ENCODE peak calls at places on chromosomes 4 and X, in nine cellular contexts. J, L, O, R, U, N, X, G and S are unnamed samples.

GRCh38 chrX:75076429-75076828 is 79.7 kb downstream of the ABCB7 start:
- DNase-seq in X (no peak), O (no peak), N (no peak), L (no peak), J (no peak), R (no peak), U (no peak), G (no peak), S (no peak)

GRCh38 chr4:134780244-134780643 is 578.7 kb upstream of the PABPC4L start:
- DNase-seq in G (no peak), O (no peak), X (no peak), L (no peak), N (no peak), J (no peak), U (no peak), R (no peak), S (no peak)

GRCh38 chrX:65697915-65698796 is 30.7 kb downstream of the MSN start:
- DNase-seq in J (peak; percentile 39), U (peak; percentile 58), N (peak; percentile 71), O (peak; percentile 80), R (peak; percentile 40), L (peak; percentile 33), X (no peak), G (peak; percentile 49), S (no peak)

GRCh38 chrX:69501433-69501832 is 2.7 kb upstream of the NALF2 start:
- DNase-seq in U (peak; percentile 21), O (no peak), J (peak; percentile 6), R (peak; percentile 20), G (no peak), N (no peak), L (no peak), X (no peak), S (no peak)

GRCh38 chrX:155718964-155719586 is 106.3 kb upstream of the TMLHE start:
- DNase-seq in N (no peak), J (peak; percentile 1), R (no peak), X (no peak), G (no peak), U (no peak), L (no peak), O (no peak), S (no peak)

GRCh38 chrX:80246273-80246672 is 174.0 kb upstream of the TENT5D start:
- DNase-seq in R (peak; percentile 2), G (no peak), L (no peak), U (no peak), N (no peak), J (no peak), X (no peak), O (no peak), S (no peak)

GRCh38 chrX:153875391-153876111 is 10.4 kb downstream of the L1CAM start:
- DNase-seq in J (peak; percentile 36), N (no peak), L (no peak), O (peak; percentile 53), R (peak; percentile 46), U (peak; percentile 36), X (no peak), G (peak; percentile 72), S (no peak)

GRCh38 chr4:11105715-11106114 is 323.0 kb downstream of the HS3ST1 start:
- DNase-seq in U (no peak), R (no peak), L (no peak), N (no peak), O (no peak), G (no peak), X (no peak), J (no peak), S (no peak)

GRCh38 chrX:107978707-107979307 is 3.4 kb downstream of the TEX13B start:
- DNase-seq in N (no peak), G (no peak), O (no peak), U (no peak), R (peak; percentile 58), X (no peak), L (no peak), J (peak; percentile 61), S (no peak)

GRCh38 chrX:38973327-38973726 is 172.1 kb downstream of the MID1IP1 start:
- DNase-seq in O (peak; percentile 44), R (peak; percentile 64), N (no peak), G (no peak), U (no peak), L (no peak), J (peak; percentile 9), X (no peak), S (no peak)

GRCh38 chr4:119211856-119212250 is 660 bp upstream of the USP53 start:
- DNase-seq in G (no peak), O (no peak), X (peak; percentile 26), L (no peak), U (no peak), N (no peak), J (no peak), R (no peak), S (no peak)

GRCh38 chr4:6372649-6373525 is 99.5 kb downstream of the PPP2R2C start:
- DNase-seq in R (peak; percentile 31), O (no peak), U (no peak), J (peak; percentile 60), N (no peak), G (no peak), X (no peak), L (no peak), S (no peak)

GRCh38 chr4:140188975-140189374 is 35.0 kb upstream of the MAML3 start:
- DNase-seq in X (peak; percentile 41), U (peak; percentile 44), N (no peak), O (peak; percentile 49), J (peak; percentile 92), L (no peak), G (no peak), R (peak; percentile 96), S (no peak)

GRCh38 chr4:84126061-84126787 is 372.9 kb downstream of the NKX6-1 start:
- DNase-seq in X (no peak), L (no peak), G (no peak), N (no peak), R (no peak), O (no peak), J (no peak), U (no peak), S (no peak)

GRCh38 chrX:56792270-56793111 is 63.4 kb downstream of the NBDY start:
- DNase-seq in X (no peak), U (peak; percentile 23), N (no peak), L (no peak), O (no peak), J (no peak), R (no peak), G (no peak), S (peak; percentile 53)

GRCh38 chrX:2696698-2697215 is 5.7 kb downstream of the CD99 start:
- DNase-seq in G (no peak), R (peak; percentile 85), J (peak; percentile 81), N (no peak), O (no peak), L (no peak), U (no peak), X (no peak), S (no peak)

GRCh38 chrX:2697741-2698294 is 6.7 kb downstream of the CD99 start:
- DNase-seq in J (peak; percentile 49), N (no peak), G (no peak), X (no peak), O (no peak), L (no peak), R (no peak), U (no peak), S (no peak)

GRCh38 chrX:2694868-2695267 is 3.8 kb downstream of the CD99 start:
- DNase-seq in X (no peak), O (no peak), J (no peak), L (no peak), R (no peak), U (no peak), G (no peak), N (no peak), S (no peak)

GRCh38 chrX:2698604-2699003 is 7.5 kb downstream of the CD99 start:
- DNase-seq in G (no peak), J (no peak), X (no peak), N (no peak), R (no peak), O (no peak), L (no peak), U (no peak), S (no peak)

DNA sequence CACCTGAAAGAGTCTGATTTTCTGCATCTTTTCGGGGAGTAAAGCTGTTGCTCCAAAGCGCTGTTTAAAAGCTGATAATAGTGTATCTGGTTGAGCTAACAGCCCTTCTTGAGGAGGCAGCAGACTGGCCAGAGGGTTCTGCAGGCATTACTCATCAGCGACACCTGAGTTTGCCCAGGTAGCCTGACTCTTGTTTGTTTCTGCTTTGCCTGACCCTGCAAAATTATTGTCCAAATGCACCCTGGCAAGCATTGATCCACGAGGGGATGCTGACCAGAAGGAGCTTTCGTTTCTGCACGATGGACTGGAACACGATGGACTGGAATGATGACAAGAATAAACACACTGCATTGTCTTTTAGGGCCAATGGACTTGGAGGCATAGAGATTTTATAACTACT is 6.2 kb downstream of the CD99 start:
- DNase-seq in L (no peak), G (no peak), O (no peak), U (no peak), X (no peak), J (no peak), N (no peak), R (no peak), S (no peak)
- H3K4me3 ChIP-seq in L (no peak overlapping the region), G (no peak overlapping the region), O (peak overlapping the region; percentile 22), U (no peak overlapping the region), X (no peak overlapping the region), J (no peak overlapping the region), N (no peak overlapping the region), R (no peak overlapping the region), S (peak overlapping the region; percentile 8)

GRCh38 chr4:158710814-158711213 is 12.4 kb downstream of the PPID start:
- DNase-seq in R (peak; percentile 29), O (no peak), L (no peak), N (no peak), X (no peak), U (no peak), J (peak; percentile 41), G (no peak), S (no peak)
- TF ChIP-seq CTCF in R (peak; percentile 22), O (no peak), L (peak; percentile 11), N (no peak), X (peak; percentile 22), U (no peak), J (peak; percentile 45), G (no peak), S (no peak)

GRCh38 chr4:114361249-114361648 is 237.4 kb upstream of the UGT8 start:
- DNase-seq in X (no peak), G (no peak), N (no peak), R (no peak), O (no peak), U (no peak), L (no peak), J (no peak), S (no peak)
- H3K4me3 ChIP-seq in X (no peak overlapping the region), G (no peak overlapping the region), N (no peak overlapping the region), R (no peak overlapping the region), O (no peak overlapping the region), U (no peak overlapping the region), L (no peak overlapping the region), J (no peak overlapping the region), S (no peak overlapping the region)

DNA sequence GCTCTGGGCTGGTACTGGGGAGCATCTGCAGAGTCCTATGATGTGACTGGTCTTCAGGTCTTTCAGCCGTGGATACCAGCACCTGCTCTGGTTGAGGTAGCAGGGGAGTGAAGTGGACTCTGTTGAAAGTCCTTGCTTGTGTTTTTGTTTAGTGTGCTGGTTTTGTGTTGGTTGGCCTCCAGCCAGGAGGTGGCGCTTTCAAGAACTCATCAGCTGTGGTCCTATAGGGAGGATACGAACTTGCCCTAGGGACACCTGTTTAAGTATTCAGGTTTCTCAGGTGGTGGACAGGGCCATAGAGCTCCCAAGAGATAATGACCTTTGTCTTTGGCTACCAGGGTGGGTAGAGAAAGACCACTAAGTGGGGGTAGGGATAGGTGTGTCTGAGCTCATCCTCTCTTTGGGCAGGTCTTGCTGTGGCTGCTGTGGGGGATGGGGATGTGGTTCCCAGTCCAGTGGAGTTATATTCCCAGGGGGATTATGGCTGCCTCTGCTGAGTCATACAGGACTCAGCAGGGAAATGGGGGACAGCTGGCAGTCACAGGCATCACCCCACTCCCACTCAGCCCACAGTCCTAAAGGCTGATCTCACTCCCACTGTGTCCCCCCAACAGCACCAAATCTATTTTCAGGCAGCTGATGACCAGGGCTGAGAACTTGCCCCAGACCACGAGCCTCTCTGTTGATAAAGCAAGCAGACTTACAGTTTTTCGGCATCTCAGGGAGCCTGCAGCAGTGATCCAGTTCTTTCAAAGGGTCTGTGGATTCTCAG is 24.1 kb downstream of the MSMO1 start:
- DNase-seq in L (no peak), U (no peak), J (no peak), N (no peak), R (no peak), X (no peak), O (no peak), G (no peak), S (no peak)
- TF ChIP-seq CTCF in L (no peak), U (no peak), J (no peak), N (no peak), R (no peak), X (no peak), O (no peak), G (no peak), S (no peak)